ENCODE peak calls at places on chromosomes 1 and 21, in eight cellular contexts. One of them, this sample, is unnamed.

GRCh38 chr1:183879477-183879876 is 74.6 kb downstream of the RGL1 start:
- DNase-seq in foreskin fibroblast: peak
- DNase-seq in epithelial cell of esophagus: no peak
- DNase-seq in endodermal cell: no peak
- DNase-seq in lower leg skin: no peak
- DNase-seq in K562: no peak
- DNase-seq in mucosa of descending colon: no peak
- DNase-seq in BJ: no peak
- DNase-seq in this sample: no peak

GRCh38 chr21:39525129-39525528 is 73.4 kb downstream of the SH3BGR start:
- DNase-seq in K562: no peak
- DNase-seq in endodermal cell: no peak
- DNase-seq in lower leg skin: no peak
- DNase-seq in foreskin fibroblast: no peak
- DNase-seq in epithelial cell of esophagus: no peak
- DNase-seq in BJ: no peak
- DNase-seq in mucosa of descending colon: no peak
- DNase-seq in this sample: no peak

GRCh38 chr1:94578856-94579255 is 37.3 kb upstream of the F3 start:
- DNase-seq in endodermal cell: no peak
- DNase-seq in lower leg skin: no peak
- DNase-seq in foreskin fibroblast: peak
- DNase-seq in mucosa of descending colon: no peak
- DNase-seq in epithelial cell of esophagus: peak
- DNase-seq in K562: no peak
- DNase-seq in BJ: no peak
- DNase-seq in this sample: no peak

GRCh38 chr1:6586404-6586816 is 6.6 kb downstream of the ZBTB48 start:
- DNase-seq in endodermal cell: no peak
- DNase-seq in BJ: no peak
- DNase-seq in foreskin fibroblast: no peak
- DNase-seq in lower leg skin: no peak
- DNase-seq in epithelial cell of esophagus: no peak
- DNase-seq in mucosa of descending colon: no peak
- DNase-seq in K562: no peak
- DNase-seq in this sample: no peak

GRCh38 chr1:40478276-40478675 is 1.2 kb downstream of the ZFP69 start:
- DNase-seq in BJ: no peak
- DNase-seq in lower leg skin: no peak
- DNase-seq in K562: no peak
- DNase-seq in epithelial cell of esophagus: no peak
- DNase-seq in foreskin fibroblast: peak
- DNase-seq in mucosa of descending colon: no peak
- DNase-seq in endodermal cell: no peak
- DNase-seq in this sample: no peak

GRCh38 chr1:223308141-223308540 is 55.8 kb downstream of the SUSD4 start:
- DNase-seq in K562: no peak
- DNase-seq in endodermal cell: no peak
- DNase-seq in epithelial cell of esophagus: no peak
- DNase-seq in mucosa of descending colon: no peak
- DNase-seq in lower leg skin: no peak
- DNase-seq in BJ: no peak
- DNase-seq in foreskin fibroblast: no peak
- DNase-seq in this sample: no peak

GRCh38 chr1:26696645-26697440 is 1.0 kb downstream of the ARID1A start:
- DNase-seq in BJ: no peak
- DNase-seq in K562: peak
- DNase-seq in lower leg skin: peak
- DNase-seq in foreskin fibroblast: peak
- DNase-seq in endodermal cell: peak
- DNase-seq in mucosa of descending colon: peak
- DNase-seq in epithelial cell of esophagus: no peak
- DNase-seq in this sample: no peak

GRCh38 chr1:100734716-100735115 is 15.2 kb downstream of the VCAM1 start:
- DNase-seq in endodermal cell: no peak
- DNase-seq in mucosa of descending colon: no peak
- DNase-seq in epithelial cell of esophagus: peak
- DNase-seq in lower leg skin: no peak
- DNase-seq in BJ: peak
- DNase-seq in K562: no peak
- DNase-seq in foreskin fibroblast: peak
- DNase-seq in this sample: peak

GRCh38 chr1:59078866-59079265 is 218.0 kb upstream of the FGGY start:
- DNase-seq in lower leg skin: no peak
- DNase-seq in BJ: no peak
- DNase-seq in epithelial cell of esophagus: no peak
- DNase-seq in mucosa of descending colon: no peak
- DNase-seq in foreskin fibroblast: no peak
- DNase-seq in endodermal cell: no peak
- DNase-seq in K562: no peak
- DNase-seq in this sample: no peak

GRCh38 chr1:61486783-61487505 is 238.0 kb downstream of the TM2D1 start:
- DNase-seq in foreskin fibroblast: peak
- DNase-seq in K562: no peak
- DNase-seq in endodermal cell: no peak
- DNase-seq in mucosa of descending colon: no peak
- DNase-seq in epithelial cell of esophagus: no peak
- DNase-seq in lower leg skin: no peak
- DNase-seq in BJ: no peak
- DNase-seq in this sample: no peak

GRCh38 chr1:151547119-151547899 is 7.2 kb downstream of the TUFT1 start:
- DNase-seq in K562: no peak
- DNase-seq in mucosa of descending colon: peak
- DNase-seq in endodermal cell: peak
- DNase-seq in lower leg skin: peak
- DNase-seq in foreskin fibroblast: peak
- DNase-seq in BJ: peak
- DNase-seq in epithelial cell of esophagus: peak
- DNase-seq in this sample: peak

GRCh38 chr1:67458663-67459062 is 28.5 kb upstream of the SERBP1 start:
- DNase-seq in K562: no peak
- DNase-seq in endodermal cell: no peak
- DNase-seq in foreskin fibroblast: no peak
- DNase-seq in mucosa of descending colon: no peak
- DNase-seq in epithelial cell of esophagus: no peak
- DNase-seq in BJ: no peak
- DNase-seq in lower leg skin: no peak
- DNase-seq in this sample: no peak

GRCh38 chr1:97562096-97562495 is 358.7 kb downstream of the DPYD start:
- DNase-seq in epithelial cell of esophagus: no peak
- DNase-seq in mucosa of descending colon: no peak
- DNase-seq in endodermal cell: no peak
- DNase-seq in foreskin fibroblast: no peak
- DNase-seq in lower leg skin: no peak
- DNase-seq in K562: no peak
- DNase-seq in BJ: peak
- DNase-seq in this sample: no peak

GRCh38 chr21:25283720-25284119 is 323.6 kb downstream of the MRPL39 start:
- DNase-seq in foreskin fibroblast: peak
- DNase-seq in endodermal cell: peak
- DNase-seq in BJ: peak
- DNase-seq in lower leg skin: no peak
- DNase-seq in epithelial cell of esophagus: peak
- DNase-seq in mucosa of descending colon: no peak
- DNase-seq in K562: no peak
- DNase-seq in this sample: no peak

GRCh38 chr1:172905452-172905851 is 145.3 kb downstream of the TNFSF18 start:
- DNase-seq in epithelial cell of esophagus: no peak
- DNase-seq in mucosa of descending colon: no peak
- DNase-seq in BJ: no peak
- DNase-seq in K562: no peak
- DNase-seq in endodermal cell: no peak
- DNase-seq in lower leg skin: no peak
- DNase-seq in foreskin fibroblast: peak
- DNase-seq in this sample: no peak

GRCh38 chr1:179817789-179818188 is 59.8 kb downstream of the TOR1AIP2 start:
- DNase-seq in mucosa of descending colon: peak
- DNase-seq in foreskin fibroblast: peak
- DNase-seq in epithelial cell of esophagus: no peak
- DNase-seq in K562: no peak
- DNase-seq in endodermal cell: no peak
- DNase-seq in lower leg skin: no peak
- DNase-seq in BJ: peak
- DNase-seq in this sample: peak

GRCh38 chr1:16367968-16368910 is 1.2 kb downstream of the SZRD1 start:
- DNase-seq in epithelial cell of esophagus: peak
- DNase-seq in K562: peak
- DNase-seq in mucosa of descending colon: no peak
- DNase-seq in lower leg skin: no peak
- DNase-seq in foreskin fibroblast: peak
- DNase-seq in BJ: no peak
- DNase-seq in endodermal cell: no peak
- DNase-seq in this sample: no peak

GRCh38 chr1:15004396-15004795 is 149.2 kb upstream of the TMEM51 start:
- DNase-seq in epithelial cell of esophagus: peak
- DNase-seq in lower leg skin: no peak
- DNase-seq in mucosa of descending colon: no peak
- DNase-seq in BJ: no peak
- DNase-seq in endodermal cell: no peak
- DNase-seq in K562: no peak
- DNase-seq in foreskin fibroblast: peak
- DNase-seq in this sample: no peak

GRCh38 chr1:35539073-35539823 is 18.0 kb downstream of the KIAA0319L start:
- DNase-seq in lower leg skin: no peak
- DNase-seq in endodermal cell: no peak
- DNase-seq in foreskin fibroblast: peak
- DNase-seq in epithelial cell of esophagus: peak
- DNase-seq in BJ: no peak
- DNase-seq in K562: no peak
- DNase-seq in mucosa of descending colon: no peak
- DNase-seq in this sample: no peak

GRCh38 chr1:29209173-29209572 is 21.6 kb downstream of the MECR start:
- DNase-seq in BJ: no peak
- DNase-seq in epithelial cell of esophagus: no peak
- DNase-seq in endodermal cell: no peak
- DNase-seq in foreskin fibroblast: peak
- DNase-seq in mucosa of descending colon: no peak
- DNase-seq in lower leg skin: no peak
- DNase-seq in K562: no peak
- DNase-seq in this sample: no peak

GRCh38 chr1:1124786-1125642 is 9.1 kb upstream of the C1orf159 start:
- DNase-seq in K562: no peak
- DNase-seq in epithelial cell of esophagus: no peak
- DNase-seq in BJ: no peak
- DNase-seq in foreskin fibroblast: no peak
- DNase-seq in mucosa of descending colon: peak
- DNase-seq in lower leg skin: no peak
- DNase-seq in endodermal cell: peak
- DNase-seq in this sample: no peak

DNA sequence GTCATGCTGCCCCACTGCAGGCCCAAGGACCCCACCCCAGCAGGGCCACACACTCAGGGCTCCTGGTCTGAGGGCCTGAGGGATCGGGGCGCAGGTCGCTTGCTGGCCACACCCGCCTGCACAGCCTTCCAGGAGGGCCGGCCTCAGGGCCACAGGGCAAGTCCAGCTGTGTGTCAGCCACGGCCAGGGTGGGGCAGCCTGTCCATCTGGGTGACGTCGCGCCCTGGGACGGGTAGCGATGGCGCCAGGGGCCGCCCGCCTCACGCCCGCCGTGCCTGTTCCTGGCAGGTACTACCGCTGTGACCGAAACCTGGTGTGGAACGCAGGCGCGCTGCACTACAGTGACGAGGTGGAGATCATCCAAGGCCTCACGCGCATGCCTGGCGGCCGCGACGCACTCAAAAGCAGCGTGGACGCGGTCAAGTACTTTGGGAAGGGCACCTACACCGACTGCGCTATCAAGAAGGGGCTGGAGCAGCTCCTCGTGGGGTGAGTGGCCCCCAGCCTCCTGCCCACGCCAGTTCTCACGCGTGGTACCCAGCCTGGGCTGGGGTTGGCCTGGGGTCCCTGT is 2.5 kb downstream of the COL6A1 start:
- DNase-seq in BJ: no peak
- DNase-seq in mucosa of descending colon: peak
- DNase-seq in lower leg skin: peak
- DNase-seq in epithelial cell of esophagus: no peak
- DNase-seq in K562: peak
- DNase-seq in endodermal cell: no peak
- DNase-seq in foreskin fibroblast: peak
- DNase-seq in this sample: no peak
- H3K4me3 ChIP-seq in BJ: peak
- H3K4me3 ChIP-seq in mucosa of descending colon: no peak
- H3K4me3 ChIP-seq in lower leg skin: no peak
- H3K4me3 ChIP-seq in epithelial cell of esophagus: no peak
- H3K4me3 ChIP-seq in K562: no peak
- H3K4me3 ChIP-seq in endodermal cell: no peak
- H3K4me3 ChIP-seq in foreskin fibroblast: peak
- H3K4me3 ChIP-seq in this sample: peak

DNA sequence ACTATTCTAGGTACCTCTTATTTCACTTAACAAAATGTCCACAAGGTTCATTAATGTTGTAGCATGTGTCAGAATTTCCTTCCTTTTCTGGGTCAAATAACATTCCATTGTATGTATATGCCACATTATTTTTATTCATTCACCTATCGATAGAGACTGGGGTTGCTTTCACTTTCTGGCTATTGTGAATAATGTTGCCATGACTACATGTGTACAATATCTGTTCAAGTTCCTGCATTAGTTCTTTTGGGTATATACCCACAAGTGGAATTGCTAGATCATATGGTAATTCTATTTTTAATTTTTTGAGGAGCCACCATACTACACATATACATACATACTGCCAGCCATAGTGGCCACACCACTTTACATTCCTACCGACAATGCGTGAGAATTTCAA is 158.4 kb downstream of the ZZZ3 start:
- DNase-seq in epithelial cell of esophagus: no peak
- DNase-seq in BJ: no peak
- DNase-seq in K562: no peak
- DNase-seq in endodermal cell: no peak
- DNase-seq in foreskin fibroblast: no peak
- DNase-seq in mucosa of descending colon: no peak
- DNase-seq in lower leg skin: no peak
- DNase-seq in this sample: no peak
- H3K4me3 ChIP-seq in epithelial cell of esophagus: no peak
- H3K4me3 ChIP-seq in BJ: no peak
- H3K4me3 ChIP-seq in K562: no peak
- H3K4me3 ChIP-seq in endodermal cell: no peak
- H3K4me3 ChIP-seq in foreskin fibroblast: no peak
- H3K4me3 ChIP-seq in mucosa of descending colon: no peak
- H3K4me3 ChIP-seq in lower leg skin: no peak
- H3K4me3 ChIP-seq in this sample: no peak

DNA sequence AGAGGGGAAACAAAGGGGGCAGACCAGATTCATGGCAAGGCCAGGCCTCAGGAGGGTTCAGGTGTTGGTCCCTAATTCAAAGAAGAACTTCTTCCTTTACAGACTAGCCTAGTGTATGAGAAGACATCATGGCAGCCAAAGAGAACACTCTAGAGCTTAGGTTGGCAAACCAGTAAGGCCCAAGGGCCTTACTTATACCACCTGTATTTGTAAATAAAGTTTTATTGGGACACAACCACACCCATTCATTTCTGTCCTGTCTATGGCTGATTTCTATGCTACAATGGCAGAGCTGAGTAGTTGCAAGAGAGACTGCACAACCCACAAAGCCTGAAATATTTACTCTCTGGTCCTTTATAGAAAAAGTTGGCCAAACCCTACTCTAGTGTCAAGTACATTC is 42.3 kb downstream of the SSBP3 start:
- DNase-seq in BJ: no peak
- DNase-seq in mucosa of descending colon: no peak
- DNase-seq in epithelial cell of esophagus: no peak
- DNase-seq in endodermal cell: no peak
- DNase-seq in K562: no peak
- DNase-seq in lower leg skin: no peak
- DNase-seq in foreskin fibroblast: no peak
- DNase-seq in this sample: no peak
- H3K4me3 ChIP-seq in BJ: no peak
- H3K4me3 ChIP-seq in mucosa of descending colon: no peak
- H3K4me3 ChIP-seq in epithelial cell of esophagus: no peak
- H3K4me3 ChIP-seq in endodermal cell: peak
- H3K4me3 ChIP-seq in K562: no peak
- H3K4me3 ChIP-seq in lower leg skin: no peak
- H3K4me3 ChIP-seq in foreskin fibroblast: no peak
- H3K4me3 ChIP-seq in this sample: no peak

GRCh38 chr1:181134543-181135461 is 46.3 kb downstream of the IER5 start:
- DNase-seq in lower leg skin: peak
- DNase-seq in foreskin fibroblast: peak
- DNase-seq in epithelial cell of esophagus: peak
- DNase-seq in BJ: no peak
- DNase-seq in K562: no peak
- DNase-seq in endodermal cell: no peak
- DNase-seq in mucosa of descending colon: peak
- DNase-seq in this sample: peak
- H3K4me3 ChIP-seq in lower leg skin: no peak
- H3K4me3 ChIP-seq in foreskin fibroblast: no peak
- H3K4me3 ChIP-seq in epithelial cell of esophagus: peak
- H3K4me3 ChIP-seq in BJ: no peak
- H3K4me3 ChIP-seq in K562: no peak
- H3K4me3 ChIP-seq in endodermal cell: no peak
- H3K4me3 ChIP-seq in mucosa of descending colon: no peak
- H3K4me3 ChIP-seq in this sample: no peak

This sample was measured in skeletal muscle cell.